ENCODE peak calls at places on chromosome 2, in five cellular contexts. O is HCT116, J is heart right ventricle, P is heart left ventricle, B is spleen. R is an unnamed sample. For H3K9me3 and H3K4me1, the result is how much of the 10 kb centered on the place peaks cover.

GRCh38 chr2:231337807-231338759 is 57.4 kb upstream of the B3GNT7 start:
- DNase-seq in O (no peak), J (no peak), P (no peak), B (no peak), R (no peak)

GRCh38 chr2:15807418-15808220 is 132.7 kb upstream of the MYCN start:
- DNase-seq in O (no peak), J (no peak), P (no peak), B (no peak), R (no peak)

GRCh38 chr2:101616411-101616810 is 81.1 kb upstream of the MAP4K4 start:
- DNase-seq in O (no peak), J (no peak), P (no peak), B (no peak), R (no peak)

GRCh38 chr2:129164220-129164619 is 815.2 kb upstream of the RAB6C start:
- DNase-seq in O (no peak), J (no peak), P (no peak), B (no peak), R (no peak)

GRCh38 chr2:65706376-65706775 is 274.0 kb upstream of the SPRED2 start:
- DNase-seq in O (no peak), J (no peak), P (no peak), B (no peak), R (no peak)

GRCh38 chr2:227163998-227164744 is at the start of the genes COL4A3 and COL4A4:
- DNase-seq in O (peak), J (peak), P (peak), B (peak), R (peak)

GRCh38 chr2:192194866-192195547 is at the start of gene TMEFF2:
- DNase-seq in O (no peak), J (peak), P (peak), B (peak), R (peak)

GRCh38 chr2:238127165-238128060 is 11.1 kb upstream of the KLHL30 start:
- DNase-seq in O (no peak), J (no peak), P (peak), B (peak), R (peak)

GRCh38 chr2:223613017-223613950 is 11.1 kb upstream of the SCG2 start:
- DNase-seq in O (peak), J (peak), P (peak), B (no peak), R (peak)

GRCh38 chr2:85862426-85862825 is 26.4 kb downstream of the ST3GAL5 start:
- DNase-seq in O (no peak), J (no peak), P (no peak), B (no peak), R (no peak)

GRCh38 chr2:71550801-71551630 is 97.7 kb downstream of the DYSF start:
- DNase-seq in O (no peak), J (no peak), P (peak), B (peak), R (no peak)

GRCh38 chr2:224260605-224261004 is 141.3 kb downstream of the FAM124B start:
- DNase-seq in O (no peak), J (no peak), P (no peak), B (no peak), R (no peak)

GRCh38 chr2:227623225-227623624 is 5.9 kb downstream of the SCYGR4 start:
- DNase-seq in O (no peak), J (no peak), P (no peak), B (no peak), R (no peak)

GRCh38 chr2:36698978-36699377 is 2.5 kb downstream of the VIT start:
- DNase-seq in O (no peak), J (no peak), P (no peak), B (no peak), R (no peak)

GRCh38 chr2:6966541-6966940 is 49.3 kb downstream of the RNF144A start:
- DNase-seq in O (no peak), J (no peak), P (no peak), B (no peak), R (no peak)

GRCh38 chr2:109376796-109377495 is 236.8 kb downstream of the SEPTIN10 start:
- DNase-seq in O (no peak), J (no peak), P (no peak), B (peak), R (peak)

GRCh38 chr2:231124833-231125232 is at the start of gene HTR2B:
- DNase-seq in O (no peak), J (no peak), P (no peak), B (no peak), R (no peak)

GRCh38 chr2:236644067-236644466 is 74.4 kb downstream of the ACKR3 start:
- DNase-seq in O (no peak), J (no peak), P (no peak), B (no peak), R (no peak)

GRCh38 chr2:134435936-134436335 is 182.1 kb downstream of the MGAT5 start:
- DNase-seq in O (no peak), J (no peak), P (no peak), B (no peak), R (no peak)

GRCh38 chr2:174158003-174158402 is 90.3 kb downstream of the OLA1 start:
- DNase-seq in O (peak), J (peak), P (no peak), B (no peak), R (no peak)

GRCh38 chr2:217964658-217965161 is 38.1 kb downstream of the TNS1 start:
- DNase-seq in O (no peak), J (no peak), P (no peak), B (peak), R (no peak)

GRCh38 chr2:73266061-73266891 is 18.0 kb downstream of the FBXO41 start:
- DNase-seq in O (no peak), J (no peak), P (no peak), B (no peak), R (no peak)

GRCh38 chr2:33212151-33212550 is 264.3 kb upstream of the RASGRP3 start:
- DNase-seq in O (no peak), J (no peak), P (no peak), B (no peak), R (no peak)

GRCh38 chr2:126543081-126543480 is 112.9 kb upstream of the GYPC start:
- DNase-seq in O (no peak), J (no peak), P (no peak), B (no peak), R (no peak)

GRCh38 chr2:58155160-58155778 is 85.9 kb downstream of the FANCL start:
- DNase-seq in O (no peak), J (no peak), P (no peak), B (no peak), R (no peak)

GRCh38 chr2:16049406-16049805 is 109.1 kb downstream of the MYCN start:
- DNase-seq in O (no peak), J (no peak), P (no peak), B (no peak), R (no peak)

DNA sequence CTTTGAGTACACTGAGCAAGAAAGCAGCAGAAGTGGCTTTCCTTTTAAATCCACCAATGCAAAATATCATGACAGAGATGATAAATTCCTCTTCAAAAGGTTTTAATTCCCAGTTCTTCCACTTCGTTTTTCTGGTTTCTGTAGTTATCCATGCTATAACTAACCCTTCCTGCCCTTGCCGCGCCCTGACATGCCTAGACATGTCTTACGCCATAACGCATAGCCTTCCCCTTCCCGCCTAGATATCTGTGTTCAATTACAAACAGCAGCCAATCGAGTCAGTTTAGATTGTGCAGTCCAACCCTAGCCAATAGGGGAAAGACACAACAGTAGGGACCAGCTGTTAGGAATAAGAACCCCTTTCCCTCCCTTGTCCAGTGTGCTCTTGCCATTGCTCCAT is 16.1 kb downstream of the PRPF40A start:
- DNase-seq in O (no peak), J (no peak), P (no peak), B (no peak), R (no peak)
- H3K9me3 ChIP-seq in O (under half), J (under half), P (under half), B (under half), R (under half)

GRCh38 chr2:232501794-232502499 is 14.3 kb upstream of the ECEL1 start:
- DNase-seq in O (no peak), J (no peak), P (no peak), B (no peak), R (no peak)
- H3K4me3 ChIP-seq in O (no peak), J (no peak), P (no peak), B (no peak), R (no peak)

GRCh38 chr2:96633641-96634040 is 4.5 kb downstream of the KANSL3 start:
- DNase-seq in O (no peak), J (no peak), P (no peak), B (no peak), R (no peak)
- H3K4me1 ChIP-seq in O (under half), J (under half), P (half or more), B (half or more), R (half or more)

DNA sequence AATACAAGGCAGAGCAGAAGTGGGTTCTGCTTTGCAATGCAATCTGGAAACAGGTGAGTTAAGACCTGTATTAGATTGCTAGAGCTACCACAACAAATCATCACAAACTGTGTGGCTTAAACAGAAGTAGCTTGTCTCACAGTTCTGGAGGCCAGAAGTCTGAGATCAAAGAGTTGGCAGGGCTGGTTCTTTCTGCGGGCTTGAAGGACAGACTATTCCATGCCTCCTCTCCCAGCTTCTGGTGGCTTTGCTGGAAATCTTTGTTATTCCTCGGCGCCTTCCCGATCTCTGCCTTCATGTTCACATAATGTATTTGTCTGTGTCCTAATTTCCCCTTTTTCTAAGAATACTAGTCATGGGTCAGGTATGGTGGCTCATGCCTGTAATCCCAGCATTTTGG is 58.4 kb downstream of the SAP130 start:
- DNase-seq in O (no peak), J (no peak), P (no peak), B (no peak), R (no peak)
- H3K9me3 ChIP-seq in O (under half), J (under half), P (under half), B (under half), R (under half)

GRCh38 chr2:219158586-219158985 is 2.0 kb downstream of the NHEJ1 start:
- DNase-seq in O (no peak), J (no peak), P (no peak), B (no peak), R (no peak)
- H3K4me3 ChIP-seq in O (no peak), J (no peak), P (no peak), B (no peak), R (no peak)

DNA sequence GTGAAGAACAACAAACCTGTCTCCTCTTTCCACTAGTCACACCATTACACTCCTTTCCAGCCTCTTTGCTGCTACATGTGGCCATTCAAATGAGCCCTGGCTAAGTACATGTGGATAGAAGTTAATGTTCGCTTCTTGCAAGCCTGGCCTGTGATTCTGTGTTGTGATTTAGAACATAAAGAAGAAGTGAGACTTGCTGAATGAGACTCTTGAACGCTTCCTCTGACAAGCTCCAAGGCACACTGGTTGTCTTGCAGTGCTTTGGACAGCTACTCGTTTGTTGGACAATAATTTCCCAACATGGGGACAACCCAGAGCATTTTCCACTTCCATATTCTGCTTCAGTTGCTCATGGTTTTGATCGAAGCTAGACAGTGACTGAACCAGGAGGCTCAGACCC is 57.3 kb downstream of the CCDC74A start:
- DNase-seq in O (no peak), J (no peak), P (no peak), B (no peak), R (no peak)
- H3K4me1 ChIP-seq in O (under half), J (under half), P (under half), B (under half), R (under half)

R was measured in left lung.